ENCODE peak calls at places on chromosomes 5 and 9, in five cellular contexts. Q, Y, U, I and Z are unnamed samples.

GRCh38 chr5:172753101-172753500 is 17.9 kb downstream of the DUSP1 start:
- DNase-seq in Q (no peak), Y (no peak), U (no peak), I (no peak), Z (no peak)

GRCh38 chr9:35618854-35619799 is 914 bp upstream of the CD72 start:
- DNase-seq in Q (no peak), Y (no peak), U (no peak), I (peak), Z (no peak)

GRCh38 chr5:132662925-132663770 is 5.2 kb downstream of the IL13 start:
- DNase-seq in Q (peak), Y (no peak), U (no peak), I (peak), Z (no peak)

GRCh38 chr5:116577064-116577788 is 2.6 kb upstream of the SEMA6A start:
- DNase-seq in Q (no peak), Y (no peak), U (no peak), I (no peak), Z (no peak)

GRCh38 chr5:32630867-32631491 is 45.6 kb downstream of the SUB1 start:
- DNase-seq in Q (no peak), Y (no peak), U (peak), I (no peak), Z (no peak)

GRCh38 chr5:16378762-16379161 is 86.8 kb downstream of the ZNF622 start:
- DNase-seq in Q (no peak), Y (no peak), U (no peak), I (no peak), Z (no peak)

GRCh38 chr5:32274548-32275420 is 38.0 kb downstream of the MTMR12 start:
- DNase-seq in Q (no peak), Y (no peak), U (peak), I (no peak), Z (no peak)

GRCh38 chr9:132908635-132909034 is 29.9 kb downstream of the SPACA9 start:
- DNase-seq in Q (no peak), Y (no peak), U (no peak), I (no peak), Z (no peak)

GRCh38 chr9:129392093-129392541 is 214.1 kb upstream of the IER5L start:
- DNase-seq in Q (no peak), Y (no peak), U (no peak), I (no peak), Z (no peak)

GRCh38 chr9:95130484-95130883 is 187.0 kb downstream of the FANCC start:
- DNase-seq in Q (no peak), Y (no peak), U (no peak), I (no peak), Z (no peak)

GRCh38 chr5:141841781-141842180 is 36.4 kb downstream of the PCDH1 start:
- DNase-seq in Q (no peak), Y (no peak), U (no peak), I (peak), Z (no peak)
- TF ChIP-seq CTCF in Q (no peak), Y (no peak), U (no peak), I (no peak), Z (no peak)

GRCh38 chr5:42894057-42894456 is 82.4 kb upstream of the SELENOP start:
- DNase-seq in Q (peak), Y (no peak), U (peak), I (no peak), Z (peak)
- TF ChIP-seq CTCF in Q (no peak), Y (no peak), U (no peak), I (no peak), Z (no peak)

GRCh38 chr9:137275937-137276756 is 1.4 kb upstream of the TOR4A start:
- DNase-seq in Q (no peak), Y (no peak), U (peak), I (no peak), Z (no peak)

GRCh38 chr9:137276757-137277328 is 683 bp upstream of the TOR4A start:
- DNase-seq in Q (peak), Y (peak), U (peak), I (peak), Z (no peak)

GRCh38 chr9:137278061-137278912 is 761 bp downstream of the TOR4A start:
- DNase-seq in Q (no peak), Y (no peak), U (peak), I (no peak), Z (no peak)

GRCh38 chr9:137278913-137279711 is 1.6 kb downstream of the TOR4A start:
- DNase-seq in Q (no peak), Y (no peak), U (peak), I (no peak), Z (no peak)

DNA sequence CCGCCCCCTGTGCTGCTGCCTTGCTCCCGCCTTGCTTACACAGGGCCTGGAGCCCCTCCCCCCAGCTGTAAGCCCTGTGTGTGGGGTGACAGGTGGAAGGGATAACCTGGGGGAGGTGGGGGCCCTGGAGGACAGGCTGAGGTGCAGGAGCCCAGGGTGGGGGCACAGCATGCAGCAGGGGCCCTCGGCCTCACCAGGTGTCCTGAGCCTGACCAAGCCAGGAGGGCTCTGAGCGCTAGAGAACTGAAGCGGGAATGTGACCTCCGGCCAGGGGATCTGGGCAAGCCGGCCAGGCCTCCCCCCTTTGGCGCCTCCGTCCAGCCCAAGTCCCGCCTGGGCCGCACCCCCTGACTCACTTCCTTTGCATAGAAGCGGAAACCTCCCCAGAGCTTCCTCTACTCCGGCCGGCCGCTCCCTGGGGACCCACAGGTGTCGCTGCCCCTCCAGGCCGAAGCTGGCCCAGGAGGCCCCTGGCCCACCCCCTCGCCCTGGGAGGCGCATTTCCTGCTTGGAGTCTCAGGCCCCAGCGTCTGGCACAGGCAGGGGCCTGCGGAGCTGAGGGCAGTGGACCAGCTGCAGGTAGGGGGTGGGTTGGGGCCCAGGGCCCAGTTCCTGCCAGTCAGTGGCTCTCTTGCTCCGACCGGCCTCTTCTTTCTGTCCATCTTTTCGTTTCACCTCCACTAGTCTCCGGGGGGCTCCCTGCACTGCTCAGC is at the start of gene TOR4A:
- DNase-seq in Q (peak), Y (peak), U (peak), I (peak), Z (peak)
- TF ChIP-seq CTCF in Q (peak), Y (no peak), U (no peak), I (no peak), Z (no peak)

GRCh38 chr9:33861917-33862453 is 45.0 kb downstream of the UBE2R2 start:
- DNase-seq in Q (no peak), Y (no peak), U (no peak), I (no peak), Z (no peak)

GRCh38 chr9:33858346-33858869 is 41.4 kb downstream of the UBE2R2 start:
- DNase-seq in Q (peak), Y (peak), U (no peak), I (no peak), Z (no peak)

GRCh38 chr9:33856247-33856646 is 39.3 kb downstream of the UBE2R2 start:
- DNase-seq in Q (no peak), Y (no peak), U (no peak), I (no peak), Z (no peak)

GRCh38 chr9:33860200-33860871 is 43.4 kb downstream of the UBE2R2 start:
- DNase-seq in Q (no peak), Y (peak), U (no peak), I (no peak), Z (no peak)
- TF ChIP-seq CTCF in Q (no peak), Y (peak), U (no peak), I (no peak), Z (peak)

DNA sequence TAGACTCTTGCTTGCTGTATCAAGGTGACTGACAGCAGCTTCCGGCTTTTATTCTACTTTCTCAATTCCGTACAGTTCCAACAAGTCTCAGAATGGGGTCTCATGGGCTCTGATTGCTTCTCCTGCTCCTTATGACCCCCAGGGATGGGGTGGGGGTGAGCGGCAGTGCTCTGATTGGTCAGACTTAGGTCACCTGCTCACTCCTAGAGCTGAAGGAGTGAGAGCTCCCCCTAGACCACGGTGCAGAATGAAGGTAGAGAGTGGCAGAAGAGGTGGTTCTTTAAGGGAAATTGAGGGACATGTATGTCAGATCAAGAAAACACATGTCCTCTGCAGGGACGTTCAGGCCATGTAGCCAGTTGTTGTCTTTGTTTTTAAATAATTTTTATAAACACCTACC is 115.2 kb downstream of the C9orf152 start:
- DNase-seq in Q (no peak), Y (no peak), U (no peak), I (no peak), Z (no peak)
- TF ChIP-seq CTCF in Q (no peak), Y (no peak), U (no peak), I (no peak), Z (no peak)

DNA sequence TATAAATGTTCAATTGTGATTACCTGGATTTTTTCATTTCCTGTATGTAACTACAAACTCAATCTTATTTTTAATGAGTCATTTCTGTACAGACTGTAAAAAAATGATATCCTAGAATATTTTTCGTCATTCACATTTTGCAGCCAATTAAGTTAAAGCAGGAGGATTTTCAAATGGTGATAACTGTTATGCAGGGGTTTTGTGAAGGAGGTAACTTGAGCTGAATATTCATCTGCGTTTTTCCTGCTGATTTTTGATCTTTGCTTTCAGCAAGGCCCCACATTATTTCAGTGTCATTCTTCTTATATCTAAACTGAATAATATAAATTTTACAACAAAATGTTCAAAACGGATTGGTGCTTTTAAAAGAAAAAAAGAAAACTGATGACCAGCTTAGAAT is 74.1 kb downstream of the SLF1 start:
- DNase-seq in Q (no peak), Y (no peak), U (no peak), I (no peak), Z (no peak)
- TF ChIP-seq CTCF in Q (no peak), Y (no peak), U (no peak), I (no peak), Z (no peak)

DNA sequence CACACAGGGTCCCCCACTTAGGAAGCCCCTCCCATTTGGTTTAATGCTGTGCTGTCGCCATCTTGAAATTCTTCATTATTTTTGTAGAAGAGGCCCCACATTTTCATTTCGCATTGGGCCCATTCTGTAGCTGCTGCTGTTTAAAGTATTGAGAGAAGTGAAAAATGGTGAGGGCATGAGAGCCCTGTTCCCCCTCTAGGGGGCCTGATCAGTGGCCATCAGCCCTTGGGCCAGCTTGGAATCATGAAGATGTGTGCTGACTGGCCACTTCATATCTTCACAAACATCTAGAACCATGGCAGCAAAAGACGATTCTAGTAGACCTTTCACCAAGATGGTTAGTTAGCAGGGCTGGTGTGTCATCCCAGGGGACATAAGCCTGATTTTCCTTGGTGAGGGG is 3.3 kb downstream of the TMEM268 start:
- DNase-seq in Q (no peak), Y (no peak), U (no peak), I (no peak), Z (no peak)
- TF ChIP-seq CTCF in Q (no peak), Y (no peak), U (no peak), I (no peak), Z (no peak)

DNA sequence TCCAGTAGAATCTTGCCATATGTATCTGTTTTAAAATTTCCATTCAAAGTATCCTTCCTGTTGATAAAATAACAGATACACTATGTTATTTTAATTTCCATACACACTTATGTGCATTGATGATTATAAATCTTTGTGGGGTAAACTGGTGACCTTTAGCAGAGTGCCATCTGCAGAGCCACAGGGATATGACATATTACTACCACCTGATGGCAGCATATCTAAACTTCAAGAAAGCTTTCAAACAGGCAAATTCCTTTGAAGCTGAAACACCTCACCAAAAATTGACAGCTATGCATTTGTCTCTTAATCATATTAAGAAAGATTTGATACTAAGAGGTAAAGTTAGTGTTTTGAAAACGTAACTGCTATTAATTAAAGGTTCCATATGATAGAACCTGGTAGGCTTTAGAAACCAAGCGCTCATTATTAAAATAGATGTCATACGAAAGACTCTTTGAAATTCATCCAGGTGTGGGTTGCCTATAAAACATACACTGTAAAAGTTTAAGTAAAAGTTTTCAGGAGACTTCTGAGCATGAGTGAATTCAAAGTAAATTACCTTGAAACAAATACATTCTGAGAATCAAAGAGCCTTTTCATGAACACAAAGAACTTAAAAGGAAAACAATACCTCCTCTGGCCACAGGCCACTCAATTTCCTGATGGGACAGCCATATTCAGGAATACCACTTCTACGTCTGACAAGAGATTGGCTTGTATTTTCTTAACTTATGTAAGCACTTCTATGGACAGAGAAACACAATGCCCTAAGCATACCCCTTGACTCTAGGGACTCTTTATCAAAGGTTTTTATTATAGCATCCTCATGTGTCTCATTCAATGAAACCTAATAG is 93.3 kb downstream of the KIAA0825 start:
- DNase-seq in Q (peak), Y (peak), U (no peak), I (no peak), Z (peak)
- TF ChIP-seq CTCF in Q (peak), Y (peak), U (no peak), I (no peak), Z (peak)

GRCh38 chr5:157324237-157324636 is 58.3 kb downstream of the CYFIP2 start:
- DNase-seq in Q (peak), Y (no peak), U (no peak), I (no peak), Z (peak)
- TF ChIP-seq CTCF in Q (peak), Y (peak), U (no peak), I (no peak), Z (peak)

DNA sequence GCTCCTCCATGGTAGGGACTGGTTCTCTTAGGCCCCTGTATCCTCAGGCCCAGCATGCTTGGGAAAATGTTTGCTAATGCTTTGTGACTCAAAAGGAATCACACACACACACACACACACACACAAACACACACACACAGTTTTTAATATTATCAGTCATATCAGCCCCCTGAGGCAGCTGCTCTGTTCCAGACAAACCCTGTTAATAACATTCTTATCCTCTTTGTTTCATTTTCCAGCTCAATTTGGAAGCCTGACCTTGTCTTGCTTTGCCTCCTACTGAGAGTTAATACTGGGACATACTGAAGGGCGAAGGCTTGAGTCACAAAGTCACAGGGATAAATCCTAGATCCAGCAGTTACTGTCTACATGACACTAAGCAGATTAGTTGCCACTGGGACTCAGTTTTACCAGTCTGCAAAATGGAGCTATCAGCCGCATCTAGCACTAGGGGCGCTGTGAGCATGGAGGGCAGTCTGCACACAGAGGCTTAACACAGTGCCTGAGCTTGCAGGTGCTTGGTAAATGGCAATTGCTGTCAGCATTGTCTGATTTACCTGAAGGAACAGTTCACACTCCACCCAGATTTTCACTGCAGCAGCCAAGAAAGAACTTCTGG is 37.1 kb upstream of the KCNMB1 start:
- DNase-seq in Q (no peak), Y (no peak), U (no peak), I (no peak), Z (no peak)
- TF ChIP-seq CTCF in Q (no peak), Y (no peak), U (no peak), I (no peak), Z (no peak)